ENCODE peak calls at places on chromosome 21, in five cellular contexts. X, E, G, Y and Z are unnamed samples.

GRCh38 chr21:18443085-18443484 is 39.5 kb upstream of the TMPRSS15 start:
- DNase-seq in X (no peak), E (no peak), G (no peak), Y (no peak), Z (no peak)

GRCh38 chr21:32007461-32007860 is 134.6 kb downstream of the HUNK start:
- DNase-seq in X (no peak), E (no peak), G (no peak), Y (peak), Z (no peak)

GRCh38 chr21:41139951-41140350 is 28.0 kb upstream of the BACE2 start:
- DNase-seq in X (no peak), E (no peak), G (no peak), Y (no peak), Z (no peak)

GRCh38 chr21:40902299-40902698 is 55.3 kb upstream of the DSCAM start:
- DNase-seq in X (no peak), E (no peak), G (no peak), Y (no peak), Z (no peak)

GRCh38 chr21:23789864-23790263 is 1817.4 kb downstream of the MRPL39 start:
- DNase-seq in X (no peak), E (no peak), G (no peak), Y (no peak), Z (no peak)

GRCh38 chr21:35529141-35529863 is 480.2 kb upstream of the RUNX1 start:
- DNase-seq in X (no peak), E (no peak), G (no peak), Y (no peak), Z (peak)

GRCh38 chr21:34690793-34691175 is 22.0 kb downstream of the CLIC6 start:
- DNase-seq in X (no peak), E (no peak), G (no peak), Y (no peak), Z (no peak)

GRCh38 chr21:33026878-33027400 is 1.2 kb downstream of the OLIG2 start:
- DNase-seq in X (no peak), E (no peak), G (no peak), Y (no peak), Z (peak)

GRCh38 chr21:33015091-33015490 is 10.6 kb upstream of the OLIG2 start:
- DNase-seq in X (no peak), E (no peak), G (no peak), Y (no peak), Z (no peak)

GRCh38 chr21:45618846-45619485 is 24.6 kb upstream of the PCBP3 start:
- DNase-seq in X (peak), E (no peak), G (no peak), Y (no peak), Z (no peak)

GRCh38 chr21:42918291-42918690 is 7.1 kb downstream of the ERVH48-1 start:
- DNase-seq in X (no peak), E (no peak), G (no peak), Y (no peak), Z (no peak)

GRCh38 chr21:33844104-33844889 is 71.3 kb downstream of the ATP5PO start:
- DNase-seq in X (no peak), E (no peak), G (no peak), Y (no peak), Z (no peak)

GRCh38 chr21:26124421-26124833 is 46.1 kb downstream of the APP start:
- DNase-seq in X (no peak), E (no peak), G (peak), Y (no peak), Z (no peak)

GRCh38 chr21:43597052-43597451 is 62.2 kb downstream of the HSF2BP start:
- DNase-seq in X (no peak), E (no peak), G (peak), Y (peak), Z (no peak)

GRCh38 chr21:33059319-33059894 is 10.5 kb upstream of the OLIG1 start:
- DNase-seq in X (no peak), E (no peak), G (no peak), Y (no peak), Z (peak)

GRCh38 chr21:27418338-27418737 is 451.4 kb upstream of the ADAMTS5 start:
- DNase-seq in X (no peak), E (no peak), G (no peak), Y (no peak), Z (no peak)

GRCh38 chr21:15301014-15301413 is 236.2 kb upstream of the NRIP1 start:
- DNase-seq in X (no peak), E (no peak), G (peak), Y (no peak), Z (peak)

GRCh38 chr21:44013380-44014088 is 1.4 kb downstream of the TRAPPC10 start:
- DNase-seq in X (no peak), E (peak), G (peak), Y (no peak), Z (peak)

GRCh38 chr21:45454924-45455315 is 50.0 kb downstream of the COL18A1 start:
- DNase-seq in X (no peak), E (no peak), G (no peak), Y (no peak), Z (no peak)

GRCh38 chr21:43198376-43198775 is 29.6 kb downstream of the CRYAA start:
- DNase-seq in X (no peak), E (no peak), G (no peak), Y (no peak), Z (no peak)

GRCh38 chr21:38796426-38796825 is 9.3 kb upstream of the ETS2 start:
- DNase-seq in X (no peak), E (no peak), G (no peak), Y (no peak), Z (no peak)

GRCh38 chr21:45558044-45558721 is 15.9 kb upstream of the SLC19A1 start:
- DNase-seq in X (no peak), E (no peak), G (no peak), Y (no peak), Z (no peak)

GRCh38 chr21:38679531-38679930 is 126.2 kb upstream of the ETS2 start:
- DNase-seq in X (no peak), E (no peak), G (no peak), Y (peak), Z (no peak)

GRCh38 chr21:37869661-37870060 is 46.6 kb downstream of the KCNJ6 start:
- DNase-seq in X (no peak), E (no peak), G (no peak), Y (no peak), Z (no peak)

GRCh38 chr21:41966872-41967621 is 13.2 kb upstream of the C2CD2 start:
- DNase-seq in X (no peak), E (no peak), G (no peak), Y (no peak), Z (no peak)

GRCh38 chr21:20311388-20311787 is 686.8 kb upstream of the NCAM2 start:
- DNase-seq in X (no peak), E (no peak), G (no peak), Y (no peak), Z (no peak)